ENCODE peak calls at places on chromosome 21, in six cellular contexts. One of them, this sample, is unnamed. For H3K4me1, the result is how much of the 10 kb centered on the place peaks cover.

GRCh38 chr21:25566645-25567044 is 40.6 kb downstream of the MRPL39 start:
- DNase-seq in neuronal stem cell: no peak
- DNase-seq in A673: no peak
- DNase-seq in lower lobe of right lung: no peak
- DNase-seq in endodermal cell: no peak
- DNase-seq in heart right ventricle: no peak
- DNase-seq in this sample: no peak

GRCh38 chr21:21632926-21633325 is 634.7 kb downstream of the NCAM2 start:
- DNase-seq in endodermal cell: no peak
- DNase-seq in neuronal stem cell: no peak
- DNase-seq in heart right ventricle: no peak
- DNase-seq in lower lobe of right lung: no peak
- DNase-seq in A673: no peak
- DNase-seq in this sample: no peak

GRCh38 chr21:45039309-45040113 is 34.9 kb upstream of the ADARB1 start:
- DNase-seq in heart right ventricle: no peak
- DNase-seq in lower lobe of right lung: no peak
- DNase-seq in endodermal cell: no peak
- DNase-seq in neuronal stem cell: no peak
- DNase-seq in A673: no peak
- DNase-seq in this sample: no peak

GRCh38 chr21:32256873-32257620 is 21.8 kb downstream of the MIS18A start:
- DNase-seq in neuronal stem cell: no peak
- DNase-seq in heart right ventricle: peak
- DNase-seq in lower lobe of right lung: no peak
- DNase-seq in endodermal cell: peak
- DNase-seq in A673: peak
- DNase-seq in this sample: no peak

GRCh38 chr21:26966360-26966977 is 419 bp downstream of the ADAMTS5 start:
- DNase-seq in endodermal cell: no peak
- DNase-seq in lower lobe of right lung: peak
- DNase-seq in A673: no peak
- DNase-seq in heart right ventricle: no peak
- DNase-seq in neuronal stem cell: no peak
- DNase-seq in this sample: no peak

GRCh38 chr21:45990049-45990711 is 8.6 kb downstream of the COL6A1 start:
- DNase-seq in neuronal stem cell: no peak
- DNase-seq in heart right ventricle: peak
- DNase-seq in A673: no peak
- DNase-seq in endodermal cell: peak
- DNase-seq in lower lobe of right lung: peak
- DNase-seq in this sample: no peak

GRCh38 chr21:28783641-28784185 is 209.0 kb downstream of the LTN1 start:
- DNase-seq in neuronal stem cell: no peak
- DNase-seq in endodermal cell: no peak
- DNase-seq in A673: no peak
- DNase-seq in lower lobe of right lung: peak
- DNase-seq in heart right ventricle: peak
- DNase-seq in this sample: no peak

GRCh38 chr21:46023126-46023985 is 41.8 kb downstream of the COL6A1 start:
- DNase-seq in neuronal stem cell: no peak
- DNase-seq in A673: no peak
- DNase-seq in heart right ventricle: no peak
- DNase-seq in lower lobe of right lung: no peak
- DNase-seq in endodermal cell: no peak
- DNase-seq in this sample: no peak

GRCh38 chr21:45388011-45388521 is 16.9 kb upstream of the COL18A1 start:
- DNase-seq in neuronal stem cell: no peak
- DNase-seq in endodermal cell: peak
- DNase-seq in A673: no peak
- DNase-seq in heart right ventricle: peak
- DNase-seq in lower lobe of right lung: peak
- DNase-seq in this sample: no peak

GRCh38 chr21:37232274-37233018 is 34.7 kb downstream of the VPS26C start:
- DNase-seq in endodermal cell: no peak
- DNase-seq in heart right ventricle: no peak
- DNase-seq in A673: no peak
- DNase-seq in lower lobe of right lung: no peak
- DNase-seq in neuronal stem cell: no peak
- DNase-seq in this sample: no peak

GRCh38 chr21:23016617-23017016 is 2018.4 kb downstream of the NCAM2 start:
- DNase-seq in A673: peak
- DNase-seq in neuronal stem cell: no peak
- DNase-seq in endodermal cell: peak
- DNase-seq in lower lobe of right lung: no peak
- DNase-seq in heart right ventricle: no peak
- DNase-seq in this sample: no peak

GRCh38 chr21:21807598-21807903 is 809.3 kb downstream of the NCAM2 start:
- DNase-seq in heart right ventricle: no peak
- DNase-seq in A673: no peak
- DNase-seq in neuronal stem cell: no peak
- DNase-seq in endodermal cell: no peak
- DNase-seq in lower lobe of right lung: no peak
- DNase-seq in this sample: no peak

GRCh38 chr21:33334824-33335223 is 10.1 kb downstream of the IFNAR1 start:
- DNase-seq in neuronal stem cell: no peak
- DNase-seq in heart right ventricle: no peak
- DNase-seq in lower lobe of right lung: no peak
- DNase-seq in A673: no peak
- DNase-seq in endodermal cell: no peak
- DNase-seq in this sample: no peak

GRCh38 chr21:41065539-41065938 is 102.4 kb upstream of the BACE2 start:
- DNase-seq in neuronal stem cell: no peak
- DNase-seq in lower lobe of right lung: no peak
- DNase-seq in endodermal cell: no peak
- DNase-seq in A673: no peak
- DNase-seq in heart right ventricle: no peak
- DNase-seq in this sample: no peak
- H3K4me3 ChIP-seq in neuronal stem cell: no peak
- H3K4me3 ChIP-seq in lower lobe of right lung: no peak
- H3K4me3 ChIP-seq in endodermal cell: no peak
- H3K4me3 ChIP-seq in A673: no peak
- H3K4me3 ChIP-seq in heart right ventricle: no peak
- H3K4me3 ChIP-seq in this sample: no peak

DNA sequence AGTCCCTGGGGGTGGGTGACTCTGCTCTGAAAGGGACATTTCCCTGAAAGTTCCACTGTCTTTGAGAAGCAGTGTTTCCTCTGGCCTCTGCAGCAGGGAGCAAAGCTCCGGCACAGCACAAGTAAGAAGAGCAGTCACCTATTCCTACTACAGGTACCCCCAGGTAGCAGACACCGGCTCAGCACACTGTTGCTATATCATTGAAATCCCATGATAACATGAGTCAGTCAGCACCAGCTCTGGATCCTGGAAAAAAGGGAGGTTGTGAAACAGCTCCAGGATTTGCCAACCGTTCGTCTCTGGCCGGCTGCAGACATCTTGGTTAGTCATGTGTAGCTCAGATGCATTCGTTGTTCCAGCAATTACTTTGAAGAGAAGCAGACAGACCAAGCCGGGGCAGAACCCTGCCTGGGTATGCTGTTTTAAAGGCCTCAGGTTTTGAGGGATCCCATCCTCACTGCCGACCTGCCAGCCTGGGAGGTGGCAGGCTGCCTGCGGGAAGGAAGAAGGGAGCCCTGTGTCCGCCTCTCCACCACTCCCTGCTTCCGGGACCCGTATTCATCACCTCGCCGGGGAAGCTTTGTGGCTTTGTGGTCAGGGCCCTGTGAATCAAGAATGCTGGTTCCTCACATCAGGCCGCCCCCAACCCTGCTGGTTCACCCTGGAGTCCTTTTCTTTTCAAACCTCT is 139.2 kb downstream of the CLIC6 start:
- DNase-seq in heart right ventricle: no peak
- DNase-seq in neuronal stem cell: no peak
- DNase-seq in endodermal cell: no peak
- DNase-seq in A673: no peak
- DNase-seq in lower lobe of right lung: peak
- DNase-seq in this sample: peak
- H3K4me1 ChIP-seq in heart right ventricle: under half
- H3K4me1 ChIP-seq in neuronal stem cell: under half
- H3K4me1 ChIP-seq in endodermal cell: under half
- H3K4me1 ChIP-seq in A673: under half
- H3K4me1 ChIP-seq in lower lobe of right lung: under half
- H3K4me1 ChIP-seq in this sample: half or more

GRCh38 chr21:40704141-40704540 is 142.8 kb downstream of the DSCAM start:
- DNase-seq in endodermal cell: no peak
- DNase-seq in lower lobe of right lung: no peak
- DNase-seq in neuronal stem cell: no peak
- DNase-seq in A673: no peak
- DNase-seq in heart right ventricle: no peak
- DNase-seq in this sample: no peak

GRCh38 chr21:40696246-40696645 is 150.7 kb downstream of the DSCAM start:
- DNase-seq in A673: no peak
- DNase-seq in heart right ventricle: no peak
- DNase-seq in neuronal stem cell: no peak
- DNase-seq in lower lobe of right lung: no peak
- DNase-seq in endodermal cell: no peak
- DNase-seq in this sample: no peak

DNA sequence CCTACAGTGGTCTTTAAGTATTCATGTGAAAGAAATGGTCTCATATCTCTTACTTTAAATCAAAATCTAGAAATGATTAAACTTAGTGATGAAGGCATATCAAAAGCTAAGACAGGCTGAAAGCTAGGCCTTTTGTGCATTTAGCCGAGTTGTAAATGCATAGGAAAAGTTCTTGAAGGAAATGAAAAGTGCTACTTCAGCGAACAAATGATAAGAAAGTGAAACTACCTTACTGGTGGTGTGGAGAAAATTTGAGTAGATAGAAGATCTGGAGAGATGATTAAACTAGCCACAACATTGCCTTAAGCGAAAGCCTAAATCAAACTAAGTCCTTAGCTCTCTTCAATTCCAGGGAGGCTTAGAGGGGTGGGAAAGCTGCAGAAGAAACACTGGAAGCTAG is 147.6 kb downstream of the DSCAM start:
- DNase-seq in endodermal cell: no peak
- DNase-seq in neuronal stem cell: no peak
- DNase-seq in heart right ventricle: no peak
- DNase-seq in A673: no peak
- DNase-seq in lower lobe of right lung: no peak
- DNase-seq in this sample: no peak
- H3K4me3 ChIP-seq in endodermal cell: no peak
- H3K4me3 ChIP-seq in neuronal stem cell: no peak
- H3K4me3 ChIP-seq in heart right ventricle: no peak
- H3K4me3 ChIP-seq in A673: no peak
- H3K4me3 ChIP-seq in lower lobe of right lung: no peak
- H3K4me3 ChIP-seq in this sample: no peak

GRCh38 chr21:14271053-14271452 is 55.1 kb downstream of the RBM11 start:
- DNase-seq in lower lobe of right lung: no peak
- DNase-seq in heart right ventricle: no peak
- DNase-seq in neuronal stem cell: no peak
- DNase-seq in endodermal cell: no peak
- DNase-seq in A673: no peak
- DNase-seq in this sample: no peak

GRCh38 chr21:14270631-14271030 is 54.7 kb downstream of the RBM11 start:
- DNase-seq in neuronal stem cell: no peak
- DNase-seq in endodermal cell: no peak
- DNase-seq in lower lobe of right lung: no peak
- DNase-seq in heart right ventricle: no peak
- DNase-seq in A673: no peak
- DNase-seq in this sample: no peak

GRCh38 chr21:14262039-14262438 is 46.1 kb downstream of the RBM11 start:
- DNase-seq in A673: no peak
- DNase-seq in heart right ventricle: no peak
- DNase-seq in endodermal cell: no peak
- DNase-seq in lower lobe of right lung: no peak
- DNase-seq in neuronal stem cell: no peak
- DNase-seq in this sample: no peak

GRCh38 chr21:14263879-14264278 is 47.9 kb downstream of the RBM11 start:
- DNase-seq in neuronal stem cell: no peak
- DNase-seq in endodermal cell: no peak
- DNase-seq in A673: peak
- DNase-seq in heart right ventricle: no peak
- DNase-seq in lower lobe of right lung: no peak
- DNase-seq in this sample: no peak

GRCh38 chr21:14267071-14267470 is 51.1 kb downstream of the RBM11 start:
- DNase-seq in endodermal cell: no peak
- DNase-seq in heart right ventricle: no peak
- DNase-seq in lower lobe of right lung: no peak
- DNase-seq in neuronal stem cell: no peak
- DNase-seq in A673: no peak
- DNase-seq in this sample: no peak
- H3K4me1 ChIP-seq in endodermal cell: under half
- H3K4me1 ChIP-seq in heart right ventricle: under half
- H3K4me1 ChIP-seq in lower lobe of right lung: under half
- H3K4me1 ChIP-seq in neuronal stem cell: under half
- H3K4me1 ChIP-seq in A673: under half
- H3K4me1 ChIP-seq in this sample: under half

DNA sequence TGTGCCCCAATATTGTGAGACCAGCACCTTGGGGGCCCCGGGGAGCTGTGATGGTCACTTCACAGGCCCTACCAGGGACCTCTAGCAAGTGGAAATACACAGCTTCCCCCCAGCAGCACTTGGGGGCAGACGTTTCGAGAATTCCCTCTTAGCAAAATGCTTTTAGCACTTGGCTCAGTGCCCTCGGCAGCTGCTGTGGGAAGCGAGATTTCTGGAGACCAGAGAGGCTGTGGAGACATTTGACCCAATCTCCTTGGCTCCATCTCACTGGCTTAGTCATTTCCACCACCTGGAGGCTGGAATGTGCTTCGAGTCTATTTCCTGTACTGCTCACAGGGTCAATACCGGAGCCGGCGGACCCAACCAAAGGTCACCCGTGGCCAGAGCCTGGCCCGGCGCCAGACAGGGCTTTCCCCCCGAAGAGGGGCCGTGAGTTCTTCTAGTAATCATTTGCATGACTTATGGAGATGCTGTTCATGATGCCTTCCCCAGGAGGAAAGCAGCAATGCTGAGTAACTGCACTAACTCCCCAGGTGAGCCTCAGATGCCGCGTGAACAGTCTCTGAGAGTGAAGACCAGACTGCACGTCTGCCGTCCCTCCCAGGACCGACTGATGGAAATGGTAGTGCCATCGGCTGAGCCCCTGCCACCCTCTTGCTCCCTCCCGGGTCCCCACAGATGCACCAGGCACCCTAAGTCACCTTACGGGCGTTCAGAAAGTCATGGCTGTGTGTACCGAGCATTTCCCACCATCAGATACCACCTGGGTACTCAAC is 4.4 kb upstream of the C2CD2 start:
- DNase-seq in neuronal stem cell: no peak
- DNase-seq in lower lobe of right lung: no peak
- DNase-seq in A673: peak
- DNase-seq in heart right ventricle: peak
- DNase-seq in endodermal cell: peak
- DNase-seq in this sample: peak
- H3K4me3 ChIP-seq in neuronal stem cell: no peak
- H3K4me3 ChIP-seq in lower lobe of right lung: no peak
- H3K4me3 ChIP-seq in A673: no peak
- H3K4me3 ChIP-seq in heart right ventricle: no peak
- H3K4me3 ChIP-seq in endodermal cell: no peak
- H3K4me3 ChIP-seq in this sample: no peak